ENCODE peak calls at places on chromosomes 13 and 19, in six cellular contexts. One of them, this sample, is unnamed.

GRCh38 chr13:51437550-51438127 is 15.2 kb downstream of the INTS6 start:
- ATAC-seq in A549: no peak
- ATAC-seq in Right ventricle myocardium superior: no peak
- ATAC-seq in right cardiac atrium: no peak
- ATAC-seq in activated naive CD8-positive, alpha-beta T cell treated with anti-CD3 and anti-CD28 coated beads, Interleukin-2, amount 50 U/mL, for 24 hours: no peak
- ATAC-seq in pancreas: peak; percentile 30
- ATAC-seq in this sample: no peak

GRCh38 chr13:46126074-46126473 is 21.2 kb upstream of the CPB2 start:
- ATAC-seq in activated naive CD8-positive, alpha-beta T cell treated with anti-CD3 and anti-CD28 coated beads, Interleukin-2, amount 50 U/mL, for 24 hours: no peak
- ATAC-seq in right cardiac atrium: no peak
- ATAC-seq in Right ventricle myocardium superior: no peak
- ATAC-seq in A549: no peak
- ATAC-seq in pancreas: no peak
- ATAC-seq in this sample: peak; percentile 15

GRCh38 chr13:33152389-33152788 is 133.2 kb downstream of the STARD13 start:
- ATAC-seq in A549: no peak
- ATAC-seq in Right ventricle myocardium superior: no peak
- ATAC-seq in pancreas: peak; percentile 27
- ATAC-seq in activated naive CD8-positive, alpha-beta T cell treated with anti-CD3 and anti-CD28 coated beads, Interleukin-2, amount 50 U/mL, for 24 hours: no peak
- ATAC-seq in right cardiac atrium: no peak
- ATAC-seq in this sample: no peak

GRCh38 chr13:59754411-59754810 is 409.3 kb downstream of the DIAPH3 start:
- ATAC-seq in A549: no peak
- ATAC-seq in Right ventricle myocardium superior: no peak
- ATAC-seq in activated naive CD8-positive, alpha-beta T cell treated with anti-CD3 and anti-CD28 coated beads, Interleukin-2, amount 50 U/mL, for 24 hours: no peak
- ATAC-seq in right cardiac atrium: no peak
- ATAC-seq in pancreas: no peak
- ATAC-seq in this sample: peak; percentile 32

GRCh38 chr13:106505295-106505694 is 30.2 kb downstream of the EFNB2 start:
- ATAC-seq in Right ventricle myocardium superior: no peak
- ATAC-seq in A549: no peak
- ATAC-seq in pancreas: no peak
- ATAC-seq in right cardiac atrium: no peak
- ATAC-seq in activated naive CD8-positive, alpha-beta T cell treated with anti-CD3 and anti-CD28 coated beads, Interleukin-2, amount 50 U/mL, for 24 hours: no peak
- ATAC-seq in this sample: no peak

GRCh38 chr13:101627556-101627943 is 175.1 kb downstream of the ITGBL1 start:
- ATAC-seq in right cardiac atrium: no peak
- ATAC-seq in activated naive CD8-positive, alpha-beta T cell treated with anti-CD3 and anti-CD28 coated beads, Interleukin-2, amount 50 U/mL, for 24 hours: peak; percentile 37
- ATAC-seq in Right ventricle myocardium superior: peak; percentile 34
- ATAC-seq in A549: peak; percentile 79
- ATAC-seq in pancreas: no peak
- ATAC-seq in this sample: peak; percentile 48

GRCh38 chr19:10882108-10882457 is 10.7 kb downstream of the CARM1 start:
- ATAC-seq in pancreas: no peak
- ATAC-seq in Right ventricle myocardium superior: peak; percentile 80
- ATAC-seq in right cardiac atrium: peak; percentile 47
- ATAC-seq in activated naive CD8-positive, alpha-beta T cell treated with anti-CD3 and anti-CD28 coated beads, Interleukin-2, amount 50 U/mL, for 24 hours: no peak
- ATAC-seq in A549: no peak
- ATAC-seq in this sample: no peak

GRCh38 chr19:30556230-30556711 is 184.1 kb downstream of the ZNF536 start:
- ATAC-seq in right cardiac atrium: no peak
- ATAC-seq in pancreas: no peak
- ATAC-seq in A549: no peak
- ATAC-seq in Right ventricle myocardium superior: no peak
- ATAC-seq in activated naive CD8-positive, alpha-beta T cell treated with anti-CD3 and anti-CD28 coated beads, Interleukin-2, amount 50 U/mL, for 24 hours: no peak
- ATAC-seq in this sample: no peak

GRCh38 chr19:51607920-51608562 is 22.2 kb downstream of the SIGLEC5 start:
- ATAC-seq in right cardiac atrium: peak; percentile 57
- ATAC-seq in pancreas: peak; percentile 96
- ATAC-seq in A549: no peak
- ATAC-seq in activated naive CD8-positive, alpha-beta T cell treated with anti-CD3 and anti-CD28 coated beads, Interleukin-2, amount 50 U/mL, for 24 hours: peak; percentile 29
- ATAC-seq in Right ventricle myocardium superior: peak; percentile 53
- ATAC-seq in this sample: peak; percentile 24

GRCh38 chr19:38618590-38619360 is at the start of gene EIF3K:
- ATAC-seq in Right ventricle myocardium superior: peak; percentile 98
- ATAC-seq in A549: peak; percentile 87
- ATAC-seq in activated naive CD8-positive, alpha-beta T cell treated with anti-CD3 and anti-CD28 coated beads, Interleukin-2, amount 50 U/mL, for 24 hours: peak; percentile 74
- ATAC-seq in pancreas: peak; percentile 94
- ATAC-seq in right cardiac atrium: peak; percentile 95
- ATAC-seq in this sample: peak; percentile 73

GRCh38 chr19:16594681-16595091 is 22.5 kb upstream of the SLC35E1 start:
- ATAC-seq in activated naive CD8-positive, alpha-beta T cell treated with anti-CD3 and anti-CD28 coated beads, Interleukin-2, amount 50 U/mL, for 24 hours: peak; percentile 72
- ATAC-seq in A549: no peak
- ATAC-seq in Right ventricle myocardium superior: no peak
- ATAC-seq in right cardiac atrium: no peak
- ATAC-seq in pancreas: peak; percentile 20
- ATAC-seq in this sample: peak; percentile 79

GRCh38 chr19:38452430-38453366 is 19.2 kb downstream of the RYR1 start:
- ATAC-seq in right cardiac atrium: no peak
- ATAC-seq in pancreas: no peak
- ATAC-seq in Right ventricle myocardium superior: no peak
- ATAC-seq in activated naive CD8-positive, alpha-beta T cell treated with anti-CD3 and anti-CD28 coated beads, Interleukin-2, amount 50 U/mL, for 24 hours: no peak
- ATAC-seq in A549: peak; percentile 4
- ATAC-seq in this sample: peak; percentile 54

GRCh38 chr13:49464621-49465325 is 20.7 kb downstream of the SETDB2 start:
- ATAC-seq in A549: no peak
- ATAC-seq in right cardiac atrium: no peak
- ATAC-seq in pancreas: peak; percentile 71
- ATAC-seq in activated naive CD8-positive, alpha-beta T cell treated with anti-CD3 and anti-CD28 coated beads, Interleukin-2, amount 50 U/mL, for 24 hours: no peak
- ATAC-seq in Right ventricle myocardium superior: peak; percentile 45
- ATAC-seq in this sample: no peak

GRCh38 chr19:49832556-49832955 is 14.5 kb downstream of the MED25 start:
- ATAC-seq in pancreas: no peak
- ATAC-seq in Right ventricle myocardium superior: no peak
- ATAC-seq in right cardiac atrium: no peak
- ATAC-seq in activated naive CD8-positive, alpha-beta T cell treated with anti-CD3 and anti-CD28 coated beads, Interleukin-2, amount 50 U/mL, for 24 hours: no peak
- ATAC-seq in A549: no peak
- ATAC-seq in this sample: no peak

GRCh38 chr19:43572172-43572588 is 3.1 kb downstream of the XRCC1 start:
- ATAC-seq in right cardiac atrium: no peak
- ATAC-seq in pancreas: no peak
- ATAC-seq in A549: no peak
- ATAC-seq in Right ventricle myocardium superior: no peak
- ATAC-seq in activated naive CD8-positive, alpha-beta T cell treated with anti-CD3 and anti-CD28 coated beads, Interleukin-2, amount 50 U/mL, for 24 hours: no peak
- ATAC-seq in this sample: no peak

GRCh38 chr13:102784501-102784900 is 10.9 kb upstream of the TEX30 start:
- ATAC-seq in activated naive CD8-positive, alpha-beta T cell treated with anti-CD3 and anti-CD28 coated beads, Interleukin-2, amount 50 U/mL, for 24 hours: no peak
- ATAC-seq in pancreas: no peak
- ATAC-seq in Right ventricle myocardium superior: peak; percentile 93
- ATAC-seq in A549: no peak
- ATAC-seq in right cardiac atrium: peak; percentile 70
- ATAC-seq in this sample: no peak